ENCODE peak calls at places on chromosomes 7 and 10, in ten cellular contexts. One of them, this sample, is unnamed. For H3K27me3, the result is how much of the 10 kb centered on the place peaks cover.

GRCh38 chr10:86700851-86701617 is 32.7 kb downstream of the LDB3 start:
- DNase-seq in GM06990: no peak
- DNase-seq in BJ: no peak
- DNase-seq in transverse colon: no peak
- DNase-seq in breast epithelium: no peak
- DNase-seq in ovary: no peak
- DNase-seq in hepatocyte: no peak
- DNase-seq in fibroblast of lung: no peak
- DNase-seq in H7: peak
- DNase-seq in pancreas: no peak
- DNase-seq in this sample: no peak

GRCh38 chr7:136726460-136726859 is 142.0 kb upstream of the CHRM2 start:
- DNase-seq in transverse colon: no peak
- DNase-seq in ovary: no peak
- DNase-seq in fibroblast of lung: no peak
- DNase-seq in H7: no peak
- DNase-seq in pancreas: no peak
- DNase-seq in BJ: no peak
- DNase-seq in breast epithelium: no peak
- DNase-seq in GM06990: no peak
- DNase-seq in hepatocyte: no peak
- DNase-seq in this sample: no peak

GRCh38 chr10:82826132-82826531 is 951.1 kb downstream of the NRG3 start:
- DNase-seq in ovary: no peak
- DNase-seq in GM06990: no peak
- DNase-seq in BJ: peak
- DNase-seq in H7: no peak
- DNase-seq in hepatocyte: no peak
- DNase-seq in breast epithelium: no peak
- DNase-seq in fibroblast of lung: peak
- DNase-seq in pancreas: no peak
- DNase-seq in transverse colon: no peak
- DNase-seq in this sample: no peak

GRCh38 chr7:128830231-128831177 is at the start of gene FLNC:
- DNase-seq in fibroblast of lung: peak
- DNase-seq in pancreas: no peak
- DNase-seq in GM06990: no peak
- DNase-seq in BJ: no peak
- DNase-seq in breast epithelium: no peak
- DNase-seq in transverse colon: peak
- DNase-seq in ovary: peak
- DNase-seq in H7: peak
- DNase-seq in hepatocyte: peak
- DNase-seq in this sample: peak

GRCh38 chr7:135330088-135330487 is 96.5 kb downstream of the STRA8 start:
- DNase-seq in breast epithelium: no peak
- DNase-seq in BJ: no peak
- DNase-seq in H7: no peak
- DNase-seq in pancreas: no peak
- DNase-seq in transverse colon: no peak
- DNase-seq in ovary: no peak
- DNase-seq in fibroblast of lung: no peak
- DNase-seq in GM06990: no peak
- DNase-seq in hepatocyte: no peak
- DNase-seq in this sample: no peak

GRCh38 chr7:816751-817671 is 15.3 kb upstream of the SUN1 start:
- DNase-seq in ovary: peak
- DNase-seq in GM06990: peak
- DNase-seq in transverse colon: peak
- DNase-seq in pancreas: peak
- DNase-seq in hepatocyte: peak
- DNase-seq in BJ: no peak
- DNase-seq in fibroblast of lung: no peak
- DNase-seq in breast epithelium: peak
- DNase-seq in H7: peak
- DNase-seq in this sample: no peak

GRCh38 chr7:122103064-122103463 is 41.0 kb downstream of the AASS start:
- DNase-seq in breast epithelium: no peak
- DNase-seq in pancreas: no peak
- DNase-seq in fibroblast of lung: no peak
- DNase-seq in hepatocyte: no peak
- DNase-seq in ovary: no peak
- DNase-seq in transverse colon: no peak
- DNase-seq in GM06990: no peak
- DNase-seq in H7: no peak
- DNase-seq in BJ: no peak
- DNase-seq in this sample: no peak

GRCh38 chr7:138125598-138126111 is 49.4 kb downstream of the AKR1D1 start:
- DNase-seq in fibroblast of lung: peak
- DNase-seq in hepatocyte: no peak
- DNase-seq in pancreas: no peak
- DNase-seq in ovary: no peak
- DNase-seq in BJ: no peak
- DNase-seq in breast epithelium: no peak
- DNase-seq in GM06990: peak
- DNase-seq in transverse colon: no peak
- DNase-seq in H7: no peak
- DNase-seq in this sample: no peak

GRCh38 chr10:132418520-132419416 is 21.8 kb downstream of the PWWP2B start:
- DNase-seq in pancreas: peak
- DNase-seq in hepatocyte: peak
- DNase-seq in H7: peak
- DNase-seq in BJ: no peak
- DNase-seq in ovary: no peak
- DNase-seq in GM06990: no peak
- DNase-seq in breast epithelium: peak
- DNase-seq in fibroblast of lung: peak
- DNase-seq in transverse colon: peak
- DNase-seq in this sample: no peak

GRCh38 chr10:73773152-73773879 is 8.5 kb upstream of the CHCHD1 start:
- DNase-seq in hepatocyte: no peak
- DNase-seq in transverse colon: no peak
- DNase-seq in H7: no peak
- DNase-seq in BJ: no peak
- DNase-seq in ovary: no peak
- DNase-seq in GM06990: no peak
- DNase-seq in pancreas: no peak
- DNase-seq in breast epithelium: no peak
- DNase-seq in fibroblast of lung: no peak
- DNase-seq in this sample: no peak

GRCh38 chr10:72764151-72764550 is 72.2 kb downstream of the MCU start:
- DNase-seq in ovary: no peak
- DNase-seq in fibroblast of lung: peak
- DNase-seq in hepatocyte: no peak
- DNase-seq in breast epithelium: no peak
- DNase-seq in H7: no peak
- DNase-seq in BJ: peak
- DNase-seq in GM06990: no peak
- DNase-seq in transverse colon: no peak
- DNase-seq in pancreas: no peak
- DNase-seq in this sample: no peak

GRCh38 chr10:97025613-97026242 is 160.0 kb downstream of the SLIT1 start:
- DNase-seq in ovary: peak
- DNase-seq in pancreas: peak
- DNase-seq in breast epithelium: no peak
- DNase-seq in transverse colon: peak
- DNase-seq in GM06990: no peak
- DNase-seq in BJ: no peak
- DNase-seq in fibroblast of lung: peak
- DNase-seq in H7: peak
- DNase-seq in hepatocyte: peak
- DNase-seq in this sample: no peak

GRCh38 chr10:80860719-80861118 is 323.0 kb downstream of the SH2D4B start:
- DNase-seq in GM06990: no peak
- DNase-seq in BJ: no peak
- DNase-seq in transverse colon: no peak
- DNase-seq in hepatocyte: no peak
- DNase-seq in ovary: no peak
- DNase-seq in H7: no peak
- DNase-seq in breast epithelium: no peak
- DNase-seq in fibroblast of lung: no peak
- DNase-seq in pancreas: no peak
- DNase-seq in this sample: no peak

GRCh38 chr10:80856186-80856585 is 318.5 kb downstream of the SH2D4B start:
- DNase-seq in ovary: no peak
- DNase-seq in transverse colon: no peak
- DNase-seq in fibroblast of lung: no peak
- DNase-seq in pancreas: no peak
- DNase-seq in GM06990: no peak
- DNase-seq in BJ: no peak
- DNase-seq in hepatocyte: no peak
- DNase-seq in H7: no peak
- DNase-seq in breast epithelium: no peak
- DNase-seq in this sample: no peak

GRCh38 chr10:80861882-80862281 is 324.2 kb downstream of the SH2D4B start:
- DNase-seq in BJ: no peak
- DNase-seq in breast epithelium: no peak
- DNase-seq in pancreas: no peak
- DNase-seq in transverse colon: no peak
- DNase-seq in fibroblast of lung: no peak
- DNase-seq in H7: no peak
- DNase-seq in hepatocyte: peak
- DNase-seq in GM06990: no peak
- DNase-seq in ovary: no peak
- DNase-seq in this sample: no peak
- H3K27me3 ChIP-seq in BJ: under half
- H3K27me3 ChIP-seq in breast epithelium: under half
- H3K27me3 ChIP-seq in pancreas: under half
- H3K27me3 ChIP-seq in transverse colon: under half
- H3K27me3 ChIP-seq in fibroblast of lung: under half
- H3K27me3 ChIP-seq in H7: under half
- H3K27me3 ChIP-seq in hepatocyte: under half
- H3K27me3 ChIP-seq in GM06990: under half
- H3K27me3 ChIP-seq in ovary: under half
- H3K27me3 ChIP-seq in this sample: under half

GRCh38 chr7:78563186-78563585 is 764.6 kb downstream of the PHTF2 start:
- DNase-seq in fibroblast of lung: no peak
- DNase-seq in breast epithelium: no peak
- DNase-seq in transverse colon: no peak
- DNase-seq in pancreas: no peak
- DNase-seq in H7: peak
- DNase-seq in hepatocyte: no peak
- DNase-seq in ovary: no peak
- DNase-seq in GM06990: no peak
- DNase-seq in BJ: no peak
- DNase-seq in this sample: no peak
- H3K27me3 ChIP-seq in fibroblast of lung: under half
- H3K27me3 ChIP-seq in breast epithelium: under half
- H3K27me3 ChIP-seq in transverse colon: under half
- H3K27me3 ChIP-seq in pancreas: under half
- H3K27me3 ChIP-seq in H7: under half
- H3K27me3 ChIP-seq in hepatocyte: under half
- H3K27me3 ChIP-seq in ovary: under half
- H3K27me3 ChIP-seq in GM06990: under half
- H3K27me3 ChIP-seq in BJ: under half
- H3K27me3 ChIP-seq in this sample: under half

GRCh38 chr7:31372538-31372937 is 32.0 kb upstream of the NEUROD6 start:
- DNase-seq in transverse colon: no peak
- DNase-seq in GM06990: no peak
- DNase-seq in BJ: no peak
- DNase-seq in pancreas: no peak
- DNase-seq in fibroblast of lung: no peak
- DNase-seq in hepatocyte: no peak
- DNase-seq in breast epithelium: no peak
- DNase-seq in H7: no peak
- DNase-seq in ovary: no peak
- DNase-seq in this sample: no peak
- H3K27me3 ChIP-seq in transverse colon: under half
- H3K27me3 ChIP-seq in GM06990: under half
- H3K27me3 ChIP-seq in BJ: under half
- H3K27me3 ChIP-seq in pancreas: under half
- H3K27me3 ChIP-seq in fibroblast of lung: under half
- H3K27me3 ChIP-seq in hepatocyte: under half
- H3K27me3 ChIP-seq in breast epithelium: under half
- H3K27me3 ChIP-seq in H7: under half
- H3K27me3 ChIP-seq in ovary: under half
- H3K27me3 ChIP-seq in this sample: under half

GRCh38 chr10:27741173-27742091 is 4.2 kb downstream of the MKX start:
- DNase-seq in BJ: no peak
- DNase-seq in H7: peak
- DNase-seq in ovary: peak
- DNase-seq in transverse colon: peak
- DNase-seq in GM06990: peak
- DNase-seq in pancreas: no peak
- DNase-seq in breast epithelium: no peak
- DNase-seq in hepatocyte: peak
- DNase-seq in fibroblast of lung: no peak
- DNase-seq in this sample: peak
- H3K27me3 ChIP-seq in BJ: under half
- H3K27me3 ChIP-seq in H7: half or more
- H3K27me3 ChIP-seq in ovary: under half
- H3K27me3 ChIP-seq in transverse colon: half or more
- H3K27me3 ChIP-seq in GM06990: under half
- H3K27me3 ChIP-seq in pancreas: under half
- H3K27me3 ChIP-seq in breast epithelium: under half
- H3K27me3 ChIP-seq in hepatocyte: half or more
- H3K27me3 ChIP-seq in fibroblast of lung: under half
- H3K27me3 ChIP-seq in this sample: under half

This sample was measured in uterus.